ENCODE peak calls at places on chromosomes 16 and 17, in four cellular contexts. E is H1, N is foreskin fibroblast, M is left ventricle myocardium inferior. L is an unnamed sample.

GRCh38 chr16:54991525-54991924 is 60.9 kb downstream of the IRX5 start:
- DNase-seq in E (no peak), N (no peak), M (no peak), L (no peak)

GRCh38 chr17:32285770-32286517 is 20.3 kb downstream of the RHBDL3 start:
- DNase-seq in E (no peak), N (no peak), M (no peak), L (no peak)

GRCh38 chr17:17694229-17695081 is 13.2 kb downstream of the RAI1 start:
- DNase-seq in E (peak; percentile 84), N (peak; percentile 67), M (peak; percentile 76), L (no peak)

GRCh38 chr17:81923302-81924260 is 4.0 kb downstream of the MAFG start:
- DNase-seq in E (no peak), N (peak; percentile 55), M (peak; percentile 75), L (peak; percentile 31)

GRCh38 chr16:82070656-82071369 is 35.8 kb downstream of the HSD17B2 start:
- DNase-seq in E (no peak), N (peak; percentile 86), M (no peak), L (peak; percentile 23)

GRCh38 chr16:27427538-27427937 is 25.6 kb downstream of the IL21R start:
- DNase-seq in E (no peak), N (no peak), M (no peak), L (no peak)

GRCh38 chr17:32876414-32877163 is at the start of gene MYO1D:
- DNase-seq in E (peak; percentile 88), N (no peak), M (peak; percentile 25), L (no peak)

GRCh38 chr17:79411419-79411818 is 199.4 kb downstream of the RBFOX3 start:
- DNase-seq in E (no peak), N (no peak), M (no peak), L (no peak)

GRCh38 chr17:77213778-77214132 is 73.0 kb downstream of the SEC14L1 start:
- DNase-seq in E (no peak), N (no peak), M (no peak), L (no peak)

GRCh38 chr17:77664097-77664729 is 294.3 kb upstream of the TNRC6C start:
- DNase-seq in E (no peak), N (no peak), M (no peak), L (no peak)

GRCh38 chr17:10875984-10876555 is 38.2 kb upstream of the PIRT start:
- DNase-seq in E (peak; percentile 88), N (peak; percentile 1), M (no peak), L (no peak)

GRCh38 chr17:59436900-59437299 is 105.4 kb downstream of the YPEL2 start:
- DNase-seq in E (no peak), N (no peak), M (peak; percentile 65), L (no peak)

GRCh38 chr17:82008258-82008940 is 14.3 kb downstream of the CENPX start:
- DNase-seq in E (no peak), N (no peak), M (no peak), L (no peak)

GRCh38 chr16:25192096-25192495 is 24.7 kb upstream of the AQP8 start:
- DNase-seq in E (no peak), N (no peak), M (no peak), L (peak; percentile 33)

GRCh38 chr16:22188595-22189442 is 17.3 kb upstream of the EEF2K start:
- DNase-seq in E (peak; percentile 61), N (peak; percentile 86), M (peak; percentile 43), L (peak; percentile 86)

GRCh38 chr17:61495161-61495857 is 43.1 kb downstream of the TBX4 start:
- DNase-seq in E (no peak), N (peak; percentile 69), M (no peak), L (peak; percentile 95)

GRCh38 chr16:28200661-28201060 is 11.1 kb downstream of the XPO6 start:
- DNase-seq in E (no peak), N (no peak), M (no peak), L (no peak)

GRCh38 chr16:12293017-12293618 is 316.6 kb downstream of the SNX29 start:
- DNase-seq in E (no peak), N (no peak), M (no peak), L (no peak)

GRCh38 chr17:79806863-79807720 is 10.2 kb upstream of the CBX8 start:
- DNase-seq in E (no peak), N (no peak), M (no peak), L (no peak)

GRCh38 chr17:3893003-3893719 is at the start of gene CAMKK1:
- DNase-seq in E (peak; percentile 92), N (peak; percentile 83), M (peak; percentile 92), L (no peak)

GRCh38 chr17:30093463-30094147 is 23.0 kb upstream of the NSRP1 start:
- DNase-seq in E (peak; percentile 81), N (peak; percentile 36), M (no peak), L (no peak)

GRCh38 chr17:73595068-73595865 is 49.0 kb downstream of the SDK2 start:
- DNase-seq in E (peak; percentile 85), N (no peak), M (peak; percentile 74), L (no peak)

GRCh38 chr16:57606147-57606846 is 22.1 kb upstream of the ADGRG1 start:
- DNase-seq in E (no peak), N (no peak), M (no peak), L (no peak)

GRCh38 chr16:87002717-87003413 is 314.3 kb downstream of the C16orf95 start:
- DNase-seq in E (no peak), N (peak; percentile 52), M (no peak), L (peak; percentile 29)

GRCh38 chr16:49274936-49275730 is 6.5 kb downstream of the CBLN1 start:
- DNase-seq in E (peak; percentile 72), N (no peak), M (no peak), L (no peak)

GRCh38 chr17:65531508-65532431 is 29.7 kb downstream of the AXIN2 start:
- DNase-seq in E (no peak), N (peak; percentile 65), M (peak; percentile 60), L (no peak)
- TF ChIP-seq CTCF in E (no peak), N (peak; percentile 38), M (peak; percentile 46), L (peak; percentile 34)

GRCh38 chr17:76131692-76132573 is 9.1 kb downstream of the FOXJ1 start:
- DNase-seq in E (no peak), N (no peak), M (no peak), L (no peak)
- H3K4me3 ChIP-seq in E (no peak overlapping the region), N (no peak overlapping the region), M (no peak overlapping the region), L (no peak overlapping the region)

GRCh38 chr17:46819906-46820351 is 1.4 kb upstream of the WNT3 start:
- DNase-seq in E (peak; percentile 66), N (no peak), M (no peak), L (no peak)
- TF ChIP-seq CTCF in E (no peak), N (no peak), M (no peak), L (no peak)

DNA sequence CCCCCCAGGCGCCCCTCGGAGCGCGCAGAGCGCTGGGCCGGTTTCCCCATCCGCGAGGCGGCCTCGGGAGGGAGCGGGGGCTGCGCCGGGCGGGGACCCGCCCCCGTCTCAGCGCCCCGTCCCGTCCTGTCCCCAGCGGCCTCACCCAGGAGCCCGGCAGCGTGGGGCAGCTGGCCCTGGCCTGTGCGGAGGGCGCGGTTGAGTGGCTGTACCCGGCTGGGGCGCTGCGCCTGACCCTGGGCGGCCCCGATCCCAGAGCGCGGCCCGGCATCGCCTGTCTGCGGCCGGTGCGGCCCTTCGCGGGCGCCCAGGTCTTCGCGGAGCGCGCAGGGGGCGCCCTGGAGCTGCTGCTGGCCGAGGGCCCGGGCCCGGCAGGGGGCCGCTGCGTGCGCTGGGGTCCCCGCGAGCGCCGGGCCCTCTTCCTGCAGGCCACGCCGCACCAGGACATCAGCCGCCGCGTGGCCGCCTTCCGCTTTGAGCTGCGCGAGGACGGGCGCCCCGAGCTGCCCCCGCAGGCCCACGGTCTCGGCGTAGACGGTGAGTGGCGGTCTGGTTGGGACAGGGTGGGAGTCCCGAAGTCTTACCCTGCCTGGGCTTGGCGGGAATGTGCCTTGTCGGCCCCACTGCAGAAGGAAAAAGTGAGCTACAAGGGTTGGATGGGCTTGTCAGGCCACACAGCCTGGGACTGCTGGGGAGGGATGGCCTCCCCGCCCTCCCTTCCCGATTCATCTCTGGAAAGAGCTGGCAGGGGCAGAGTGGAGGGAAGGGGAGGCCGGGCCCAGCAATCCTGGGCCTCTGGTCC is 731 bp downstream of the METRN start:
- DNase-seq in E (no peak), N (no peak), M (no peak), L (no peak)
- H3K4me3 ChIP-seq in E (peak overlapping the region; percentile 47), N (peak overlapping the region; percentile 56), M (peak overlapping the region; percentile 91), L (peak overlapping the region; percentile 54)

GRCh38 chr16:74035816-74036215 is 260.8 kb upstream of the PSMD7 start:
- DNase-seq in E (no peak), N (no peak), M (no peak), L (no peak)
- TF ChIP-seq CTCF in E (peak; percentile 43), N (peak; percentile 21), M (peak; percentile 12), L (peak; percentile 17)

GRCh38 chr16:74743668-74744299 is 30.8 kb downstream of the FA2H start:
- DNase-seq in E (no peak), N (peak; percentile 41), M (no peak), L (no peak)
- H3K4me3 ChIP-seq in E (no peak overlapping the region), N (no peak overlapping the region), M (no peak overlapping the region), L (no peak overlapping the region)

DNA sequence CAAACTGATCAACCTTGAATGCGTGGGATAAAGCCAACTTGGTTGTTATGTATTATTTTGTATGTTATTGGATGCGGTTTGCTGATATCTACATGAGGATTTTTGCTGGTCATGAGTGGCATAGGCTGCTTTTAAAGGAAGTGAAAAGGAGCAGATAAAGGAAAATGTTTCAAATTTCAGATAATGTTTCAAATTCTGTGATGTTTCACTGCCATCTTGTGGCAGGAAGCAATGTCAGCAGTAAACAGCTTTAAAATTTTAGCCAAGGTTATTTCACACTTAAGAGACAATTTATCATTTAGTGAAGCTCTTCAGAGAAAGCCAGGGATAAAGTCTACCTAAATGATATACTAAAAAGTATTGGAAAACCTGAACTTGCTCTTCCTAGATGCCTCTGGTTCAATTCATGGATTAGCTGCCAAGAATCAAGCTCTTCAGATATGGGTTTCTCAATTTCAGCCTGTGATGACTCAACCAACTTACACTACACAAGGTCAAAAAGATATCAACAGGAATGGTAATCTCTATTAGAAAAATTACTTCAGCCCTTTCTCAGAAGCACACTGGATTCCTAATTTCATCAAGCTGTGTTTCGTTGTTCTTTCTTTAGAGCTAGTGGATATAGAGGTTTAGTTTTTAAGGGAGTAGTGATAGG is 136.0 kb upstream of the C17orf78 start:
- DNase-seq in E (no peak), N (peak; percentile 35), M (no peak), L (no peak)
- TF ChIP-seq CTCF in E (peak; percentile 70), N (peak; percentile 66), M (peak; percentile 68), L (peak; percentile 58)

DNA sequence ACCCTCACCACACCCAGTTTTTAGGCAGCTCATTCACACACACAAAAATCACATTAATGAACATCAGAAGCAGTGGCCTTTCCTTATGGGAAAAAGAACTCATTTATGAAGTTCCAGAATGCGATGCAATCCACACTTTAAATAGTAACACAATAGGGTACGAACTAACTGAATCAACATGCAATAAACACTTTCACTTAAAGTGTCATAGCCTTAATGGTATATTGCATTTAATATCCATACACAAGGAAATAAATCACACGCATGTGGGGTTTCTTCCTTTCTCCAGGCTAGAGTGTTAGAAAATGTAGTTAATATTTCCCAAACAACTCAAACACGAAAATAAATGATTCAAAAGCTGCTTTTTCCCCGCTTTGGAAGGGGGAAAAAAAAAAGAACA is 19.7 kb downstream of the ADCY9 start:
- DNase-seq in E (no peak), N (no peak), M (no peak), L (no peak)
- H3K4me3 ChIP-seq in E (no peak overlapping the region), N (no peak overlapping the region), M (no peak overlapping the region), L (no peak overlapping the region)

GRCh38 chr16:68436581-68436980 is 11.7 kb downstream of the SMPD3 start:
- DNase-seq in E (peak; percentile 65), N (no peak), M (no peak), L (no peak)
- TF ChIP-seq CTCF in E (peak; percentile 65), N (no peak), M (no peak), L (peak; percentile 9)

L was measured in AG09309.